ENCODE peak calls at places on chromosomes 7 and 10, in six cellular contexts. One of them, this sample, is unnamed.

GRCh38 chr7:90455163-90456030 is 14.0 kb upstream of the PTTG1IP2 start:
- DNase-seq in putamen: peak; percentile 33
- DNase-seq in ACHN: peak; percentile 72
- DNase-seq in fibroblast of the aortic adventitia: peak; percentile 70
- DNase-seq in anterior cingulate cortex: no peak
- DNase-seq in osteoblast: peak; percentile 89
- DNase-seq in this sample: no peak

GRCh38 chr10:101725296-101725695 is 30.3 kb upstream of the FBXW4 start:
- DNase-seq in putamen: no peak
- DNase-seq in ACHN: no peak
- DNase-seq in fibroblast of the aortic adventitia: no peak
- DNase-seq in anterior cingulate cortex: no peak
- DNase-seq in osteoblast: no peak
- DNase-seq in this sample: no peak

GRCh38 chr10:15763001-15763400 is 43.3 kb upstream of the ITGA8 start:
- DNase-seq in putamen: no peak
- DNase-seq in ACHN: no peak
- DNase-seq in fibroblast of the aortic adventitia: no peak
- DNase-seq in anterior cingulate cortex: no peak
- DNase-seq in osteoblast: no peak
- DNase-seq in this sample: no peak

GRCh38 chr7:26060713-26061339 is 91.2 kb upstream of the NFE2L3 start:
- DNase-seq in putamen: no peak
- DNase-seq in ACHN: no peak
- DNase-seq in fibroblast of the aortic adventitia: peak; percentile 2
- DNase-seq in anterior cingulate cortex: no peak
- DNase-seq in osteoblast: no peak
- DNase-seq in this sample: no peak

GRCh38 chr10:28545967-28546644 is 13.2 kb downstream of the WAC start:
- DNase-seq in putamen: no peak
- DNase-seq in ACHN: no peak
- DNase-seq in fibroblast of the aortic adventitia: no peak
- DNase-seq in anterior cingulate cortex: no peak
- DNase-seq in osteoblast: no peak
- DNase-seq in this sample: no peak

GRCh38 chr7:146185844-146186243 is 69.2 kb downstream of the CNTNAP2 start:
- DNase-seq in putamen: no peak
- DNase-seq in ACHN: no peak
- DNase-seq in fibroblast of the aortic adventitia: no peak
- DNase-seq in anterior cingulate cortex: no peak
- DNase-seq in osteoblast: no peak
- DNase-seq in this sample: no peak

GRCh38 chr10:129096340-129096984 is 370.6 kb upstream of the MGMT start:
- DNase-seq in putamen: no peak
- DNase-seq in ACHN: no peak
- DNase-seq in fibroblast of the aortic adventitia: peak; percentile 99
- DNase-seq in anterior cingulate cortex: no peak
- DNase-seq in osteoblast: no peak
- DNase-seq in this sample: peak; percentile 21

GRCh38 chr7:76272872-76273271 is 29.6 kb upstream of the HSPB1 start:
- DNase-seq in putamen: no peak
- DNase-seq in ACHN: no peak
- DNase-seq in fibroblast of the aortic adventitia: no peak
- DNase-seq in anterior cingulate cortex: no peak
- DNase-seq in osteoblast: peak; percentile 6
- DNase-seq in this sample: no peak

GRCh38 chr7:38655833-38656774 is 24.9 kb upstream of the AMPH start:
- DNase-seq in putamen: no peak
- DNase-seq in ACHN: no peak
- DNase-seq in fibroblast of the aortic adventitia: no peak
- DNase-seq in anterior cingulate cortex: no peak
- DNase-seq in osteoblast: no peak
- DNase-seq in this sample: no peak

GRCh38 chr10:48470893-48471805 is 133.7 kb downstream of the ARHGAP22 start:
- DNase-seq in putamen: no peak
- DNase-seq in ACHN: no peak
- DNase-seq in fibroblast of the aortic adventitia: no peak
- DNase-seq in anterior cingulate cortex: no peak
- DNase-seq in osteoblast: peak; percentile 91
- DNase-seq in this sample: no peak

GRCh38 chr7:36346260-36346831 is 43.3 kb upstream of the ANLN start:
- DNase-seq in putamen: no peak
- DNase-seq in ACHN: no peak
- DNase-seq in fibroblast of the aortic adventitia: no peak
- DNase-seq in anterior cingulate cortex: no peak
- DNase-seq in osteoblast: no peak
- DNase-seq in this sample: no peak

GRCh38 chr10:43939939-43940810 is 291.5 kb upstream of the ZNF32 start:
- DNase-seq in putamen: no peak
- DNase-seq in ACHN: no peak
- DNase-seq in fibroblast of the aortic adventitia: no peak
- DNase-seq in anterior cingulate cortex: no peak
- DNase-seq in osteoblast: no peak
- DNase-seq in this sample: peak; percentile 46

GRCh38 chr10:97713828-97714400 is 384 bp downstream of the MARVELD1 start:
- DNase-seq in putamen: peak; percentile 63
- DNase-seq in ACHN: peak; percentile 78
- DNase-seq in fibroblast of the aortic adventitia: peak; percentile 67
- DNase-seq in anterior cingulate cortex: peak; percentile 62
- DNase-seq in osteoblast: peak; percentile 97
- DNase-seq in this sample: peak; percentile 76

GRCh38 chr10:28541695-28542365 is 8.9 kb downstream of the WAC start:
- DNase-seq in putamen: no peak
- DNase-seq in ACHN: no peak
- DNase-seq in fibroblast of the aortic adventitia: no peak
- DNase-seq in anterior cingulate cortex: no peak
- DNase-seq in osteoblast: no peak
- DNase-seq in this sample: no peak

GRCh38 chr7:14233026-14233897 is 243.8 kb upstream of the ETV1 start:
- DNase-seq in putamen: no peak
- DNase-seq in ACHN: peak; percentile 24
- DNase-seq in fibroblast of the aortic adventitia: peak; percentile 49
- DNase-seq in anterior cingulate cortex: no peak
- DNase-seq in osteoblast: no peak
- DNase-seq in this sample: no peak

GRCh38 chr7:146768941-146769340 is 652.3 kb downstream of the CNTNAP2 start:
- DNase-seq in putamen: no peak
- DNase-seq in ACHN: no peak
- DNase-seq in fibroblast of the aortic adventitia: no peak
- DNase-seq in anterior cingulate cortex: no peak
- DNase-seq in osteoblast: no peak
- DNase-seq in this sample: no peak

GRCh38 chr10:63558132-63558784 is 37.1 kb downstream of the REEP3 start:
- DNase-seq in putamen: no peak
- DNase-seq in ACHN: no peak
- DNase-seq in fibroblast of the aortic adventitia: no peak
- DNase-seq in anterior cingulate cortex: no peak
- DNase-seq in osteoblast: no peak
- DNase-seq in this sample: no peak

GRCh38 chr7:67738958-67739357 is 742.3 kb downstream of the TYW1 start:
- DNase-seq in putamen: no peak
- DNase-seq in ACHN: no peak
- DNase-seq in fibroblast of the aortic adventitia: peak; percentile 1
- DNase-seq in anterior cingulate cortex: no peak
- DNase-seq in osteoblast: no peak
- DNase-seq in this sample: peak; percentile 27

GRCh38 chr7:13879143-13879542 is 110.3 kb downstream of the ETV1 start:
- DNase-seq in putamen: no peak
- DNase-seq in ACHN: no peak
- DNase-seq in fibroblast of the aortic adventitia: no peak
- DNase-seq in anterior cingulate cortex: no peak
- DNase-seq in osteoblast: no peak
- DNase-seq in this sample: no peak

GRCh38 chr7:109387530-109387929 is 817.9 kb downstream of the DNAJB9 start:
- DNase-seq in putamen: no peak
- DNase-seq in ACHN: no peak
- DNase-seq in fibroblast of the aortic adventitia: no peak
- DNase-seq in anterior cingulate cortex: no peak
- DNase-seq in osteoblast: no peak
- DNase-seq in this sample: no peak

GRCh38 chr10:133127291-133128125 is 32.5 kb upstream of the KNDC1 start:
- DNase-seq in putamen: no peak
- DNase-seq in ACHN: no peak
- DNase-seq in fibroblast of the aortic adventitia: no peak
- DNase-seq in anterior cingulate cortex: no peak
- DNase-seq in osteoblast: peak; percentile 93
- DNase-seq in this sample: peak; percentile 12

GRCh38 chr7:55571534-55572377 is 546 bp downstream of the VOPP1 start:
- DNase-seq in putamen: peak; percentile 28
- DNase-seq in ACHN: peak; percentile 68
- DNase-seq in fibroblast of the aortic adventitia: peak; percentile 38
- DNase-seq in anterior cingulate cortex: peak; percentile 54
- DNase-seq in osteoblast: peak; percentile 94
- DNase-seq in this sample: peak; percentile 62

GRCh38 chr10:3530346-3531096 is 254.5 kb downstream of the KLF6 start:
- DNase-seq in putamen: no peak
- DNase-seq in ACHN: peak; percentile 60
- DNase-seq in fibroblast of the aortic adventitia: peak; percentile 47
- DNase-seq in anterior cingulate cortex: no peak
- DNase-seq in osteoblast: no peak
- DNase-seq in this sample: no peak

GRCh38 chr10:34492081-34492480 is 323.0 kb downstream of the PARD3 start:
- DNase-seq in putamen: no peak
- DNase-seq in ACHN: no peak
- DNase-seq in fibroblast of the aortic adventitia: no peak
- DNase-seq in anterior cingulate cortex: no peak
- DNase-seq in osteoblast: no peak
- DNase-seq in this sample: no peak

GRCh38 chr10:122068844-122069243 is 79.9 kb downstream of the TACC2 start:
- DNase-seq in putamen: no peak
- DNase-seq in ACHN: no peak
- DNase-seq in fibroblast of the aortic adventitia: no peak
- DNase-seq in anterior cingulate cortex: no peak
- DNase-seq in osteoblast: no peak
- DNase-seq in this sample: no peak

GRCh38 chr7:15648461-15648961 is 38.0 kb downstream of the MEOX2 start:
- DNase-seq in putamen: no peak
- DNase-seq in ACHN: no peak
- DNase-seq in fibroblast of the aortic adventitia: peak; percentile 4
- DNase-seq in anterior cingulate cortex: no peak
- DNase-seq in osteoblast: no peak
- DNase-seq in this sample: no peak

GRCh38 chr10:59898125-59898835 is 8.1 kb downstream of the CCDC6 start:
- DNase-seq in putamen: no peak
- DNase-seq in ACHN: no peak
- DNase-seq in fibroblast of the aortic adventitia: no peak
- DNase-seq in anterior cingulate cortex: no peak
- DNase-seq in osteoblast: no peak
- DNase-seq in this sample: no peak

GRCh38 chr10:52668024-52668423 is 104.6 kb downstream of the MBL2 start:
- DNase-seq in putamen: no peak
- DNase-seq in ACHN: no peak
- DNase-seq in fibroblast of the aortic adventitia: no peak
- DNase-seq in anterior cingulate cortex: no peak
- DNase-seq in osteoblast: no peak
- DNase-seq in this sample: no peak

GRCh38 chr10:36331121-36331520 is 689.0 kb upstream of the FZD8 start:
- DNase-seq in putamen: no peak
- DNase-seq in ACHN: no peak
- DNase-seq in fibroblast of the aortic adventitia: no peak
- DNase-seq in anterior cingulate cortex: no peak
- DNase-seq in osteoblast: no peak
- DNase-seq in this sample: no peak

GRCh38 chr7:30717181-30717580 is 34.8 kb upstream of the INMT start:
- DNase-seq in putamen: no peak
- DNase-seq in ACHN: no peak
- DNase-seq in fibroblast of the aortic adventitia: no peak
- DNase-seq in anterior cingulate cortex: no peak
- DNase-seq in osteoblast: peak; percentile 83
- DNase-seq in this sample: no peak

GRCh38 chr10:100831742-100832141 is 81.0 kb upstream of the SLF2 start:
- DNase-seq in putamen: no peak
- DNase-seq in ACHN: no peak
- DNase-seq in fibroblast of the aortic adventitia: no peak
- DNase-seq in anterior cingulate cortex: no peak
- DNase-seq in osteoblast: peak; percentile 42
- DNase-seq in this sample: no peak

GRCh38 chr7:28243861-28244260 is 63.3 kb upstream of the JAZF1 start:
- DNase-seq in putamen: no peak
- DNase-seq in ACHN: no peak
- DNase-seq in fibroblast of the aortic adventitia: no peak
- DNase-seq in anterior cingulate cortex: no peak
- DNase-seq in osteoblast: no peak
- DNase-seq in this sample: no peak

GRCh38 chr10:31838065-31838464 is 90.6 kb downstream of the ARHGAP12 start:
- DNase-seq in putamen: no peak
- DNase-seq in ACHN: no peak
- DNase-seq in fibroblast of the aortic adventitia: no peak
- DNase-seq in anterior cingulate cortex: no peak
- DNase-seq in osteoblast: no peak
- DNase-seq in this sample: no peak

GRCh38 chr7:99459087-99459486 is 6.9 kb downstream of the ATP5MF start:
- DNase-seq in putamen: no peak
- DNase-seq in ACHN: peak; percentile 67
- DNase-seq in fibroblast of the aortic adventitia: peak; percentile 18
- DNase-seq in anterior cingulate cortex: no peak
- DNase-seq in osteoblast: peak; percentile 11
- DNase-seq in this sample: no peak

GRCh38 chr7:21346297-21346696 is 81.6 kb upstream of the SP4 start:
- DNase-seq in putamen: no peak
- DNase-seq in ACHN: no peak
- DNase-seq in fibroblast of the aortic adventitia: no peak
- DNase-seq in anterior cingulate cortex: no peak
- DNase-seq in osteoblast: no peak
- DNase-seq in this sample: no peak

GRCh38 chr7:10973942-10974716 is 457 bp downstream of the PHF14 start:
- DNase-seq in putamen: peak; percentile 34
- DNase-seq in ACHN: peak; percentile 62
- DNase-seq in fibroblast of the aortic adventitia: peak; percentile 35
- DNase-seq in anterior cingulate cortex: peak; percentile 34
- DNase-seq in osteoblast: peak; percentile 63
- DNase-seq in this sample: no peak

GRCh38 chr7:39746162-39746782 is 122.9 kb downstream of the RALA start:
- DNase-seq in putamen: peak; percentile 79
- DNase-seq in ACHN: peak; percentile 83
- DNase-seq in fibroblast of the aortic adventitia: peak; percentile 91
- DNase-seq in anterior cingulate cortex: peak; percentile 59
- DNase-seq in osteoblast: peak; percentile 95
- DNase-seq in this sample: peak; percentile 74